ENCODE peak calls at places on chromosomes 16 and 17, in nine cellular contexts. One of them, this sample, is unnamed.

GRCh38 chr17:36977066-36977465 is 28.3 kb downstream of the AATF start:
- DNase-seq in left ventricle myocardium superior: no peak
- DNase-seq in LoVo: no peak
- DNase-seq in activated CD4-positive, CD25-positive, alpha-beta regulatory T cell: no peak
- DNase-seq in C1 segment of cervical spinal cord: no peak
- DNase-seq in testis: no peak
- DNase-seq in fibroblast of pulmonary artery: no peak
- DNase-seq in astrocyte of the spinal cord: no peak
- DNase-seq in EL: no peak
- DNase-seq in this sample: no peak

GRCh38 chr17:69179227-69179952 is 37.7 kb upstream of the ABCA6 start:
- DNase-seq in testis: no peak
- DNase-seq in fibroblast of pulmonary artery: peak; percentile 72
- DNase-seq in activated CD4-positive, CD25-positive, alpha-beta regulatory T cell: no peak
- DNase-seq in LoVo: no peak
- DNase-seq in left ventricle myocardium superior: no peak
- DNase-seq in astrocyte of the spinal cord: peak; percentile 50
- DNase-seq in EL: peak; percentile 62
- DNase-seq in C1 segment of cervical spinal cord: no peak
- DNase-seq in this sample: no peak

GRCh38 chr16:22634913-22635312 is 124.2 kb downstream of the NPIPB5 start:
- DNase-seq in activated CD4-positive, CD25-positive, alpha-beta regulatory T cell: no peak
- DNase-seq in EL: no peak
- DNase-seq in LoVo: no peak
- DNase-seq in left ventricle myocardium superior: no peak
- DNase-seq in astrocyte of the spinal cord: no peak
- DNase-seq in fibroblast of pulmonary artery: no peak
- DNase-seq in testis: no peak
- DNase-seq in C1 segment of cervical spinal cord: no peak
- DNase-seq in this sample: no peak

GRCh38 chr16:88527186-88527936 is 42.8 kb upstream of the ZC3H18 start:
- DNase-seq in testis: peak; percentile 76
- DNase-seq in activated CD4-positive, CD25-positive, alpha-beta regulatory T cell: peak; percentile 41
- DNase-seq in astrocyte of the spinal cord: peak; percentile 34
- DNase-seq in left ventricle myocardium superior: peak; percentile 84
- DNase-seq in fibroblast of pulmonary artery: peak; percentile 50
- DNase-seq in LoVo: no peak
- DNase-seq in EL: peak; percentile 65
- DNase-seq in C1 segment of cervical spinal cord: peak; percentile 8
- DNase-seq in this sample: peak; percentile 36

GRCh38 chr16:15055141-15056053 is 477 bp downstream of the NTAN1 start:
- DNase-seq in LoVo: no peak
- DNase-seq in activated CD4-positive, CD25-positive, alpha-beta regulatory T cell: peak; percentile 73
- DNase-seq in astrocyte of the spinal cord: peak; percentile 29
- DNase-seq in testis: peak; percentile 52
- DNase-seq in fibroblast of pulmonary artery: peak; percentile 39
- DNase-seq in EL: peak; percentile 29
- DNase-seq in C1 segment of cervical spinal cord: no peak
- DNase-seq in left ventricle myocardium superior: no peak
- DNase-seq in this sample: peak; percentile 47

GRCh38 chr17:49209061-49209571 is 1.3 kb downstream of the GNGT2 start:
- DNase-seq in C1 segment of cervical spinal cord: no peak
- DNase-seq in activated CD4-positive, CD25-positive, alpha-beta regulatory T cell: no peak
- DNase-seq in fibroblast of pulmonary artery: no peak
- DNase-seq in LoVo: peak; percentile 32
- DNase-seq in left ventricle myocardium superior: no peak
- DNase-seq in EL: peak; percentile 55
- DNase-seq in astrocyte of the spinal cord: no peak
- DNase-seq in testis: no peak
- DNase-seq in this sample: no peak

GRCh38 chr16:85484337-85485295 is 128.5 kb upstream of the GSE1 start:
- DNase-seq in testis: no peak
- DNase-seq in left ventricle myocardium superior: no peak
- DNase-seq in fibroblast of pulmonary artery: no peak
- DNase-seq in LoVo: no peak
- DNase-seq in activated CD4-positive, CD25-positive, alpha-beta regulatory T cell: no peak
- DNase-seq in C1 segment of cervical spinal cord: no peak
- DNase-seq in astrocyte of the spinal cord: no peak
- DNase-seq in EL: no peak
- DNase-seq in this sample: no peak

GRCh38 chr16:84683691-84684591 is 15.9 kb upstream of the USP10 start:
- DNase-seq in C1 segment of cervical spinal cord: no peak
- DNase-seq in left ventricle myocardium superior: no peak
- DNase-seq in LoVo: no peak
- DNase-seq in EL: no peak
- DNase-seq in fibroblast of pulmonary artery: no peak
- DNase-seq in testis: no peak
- DNase-seq in astrocyte of the spinal cord: no peak
- DNase-seq in activated CD4-positive, CD25-positive, alpha-beta regulatory T cell: no peak
- DNase-seq in this sample: no peak

GRCh38 chr16:1923299-1924034 is 5.3 kb upstream of the HS3ST6 start:
- DNase-seq in left ventricle myocardium superior: no peak
- DNase-seq in fibroblast of pulmonary artery: peak; percentile 20
- DNase-seq in LoVo: peak; percentile 61
- DNase-seq in activated CD4-positive, CD25-positive, alpha-beta regulatory T cell: no peak
- DNase-seq in astrocyte of the spinal cord: no peak
- DNase-seq in testis: no peak
- DNase-seq in C1 segment of cervical spinal cord: no peak
- DNase-seq in EL: peak; percentile 55
- DNase-seq in this sample: no peak

GRCh38 chr17:42414782-42415409 is 8.2 kb downstream of the CAVIN1 start:
- DNase-seq in activated CD4-positive, CD25-positive, alpha-beta regulatory T cell: peak; percentile 17
- DNase-seq in fibroblast of pulmonary artery: no peak
- DNase-seq in LoVo: no peak
- DNase-seq in testis: no peak
- DNase-seq in astrocyte of the spinal cord: no peak
- DNase-seq in EL: no peak
- DNase-seq in left ventricle myocardium superior: peak; percentile 35
- DNase-seq in C1 segment of cervical spinal cord: no peak
- DNase-seq in this sample: no peak

GRCh38 chr16:81703177-81704155 is 75.6 kb upstream of the PLCG2 start:
- DNase-seq in LoVo: no peak
- DNase-seq in EL: peak; percentile 85
- DNase-seq in activated CD4-positive, CD25-positive, alpha-beta regulatory T cell: no peak
- DNase-seq in C1 segment of cervical spinal cord: no peak
- DNase-seq in astrocyte of the spinal cord: peak; percentile 91
- DNase-seq in testis: peak; percentile 51
- DNase-seq in left ventricle myocardium superior: no peak
- DNase-seq in fibroblast of pulmonary artery: peak; percentile 94
- DNase-seq in this sample: no peak

GRCh38 chr17:43365356-43365755 is 33.4 kb upstream of the ARL4D start:
- DNase-seq in activated CD4-positive, CD25-positive, alpha-beta regulatory T cell: no peak
- DNase-seq in LoVo: no peak
- DNase-seq in EL: no peak
- DNase-seq in testis: no peak
- DNase-seq in fibroblast of pulmonary artery: no peak
- DNase-seq in C1 segment of cervical spinal cord: no peak
- DNase-seq in left ventricle myocardium superior: no peak
- DNase-seq in astrocyte of the spinal cord: no peak
- DNase-seq in this sample: no peak

GRCh38 chr16:66309-67182 is 5.9 kb downstream of the RHBDF1 start:
- DNase-seq in EL: no peak
- DNase-seq in activated CD4-positive, CD25-positive, alpha-beta regulatory T cell: no peak
- DNase-seq in left ventricle myocardium superior: peak; percentile 26
- DNase-seq in fibroblast of pulmonary artery: no peak
- DNase-seq in LoVo: no peak
- DNase-seq in C1 segment of cervical spinal cord: no peak
- DNase-seq in astrocyte of the spinal cord: no peak
- DNase-seq in testis: no peak
- DNase-seq in this sample: no peak

GRCh38 chr17:43861960-43862359 is 15.0 kb downstream of the CD300LG start:
- DNase-seq in LoVo: no peak
- DNase-seq in fibroblast of pulmonary artery: no peak
- DNase-seq in activated CD4-positive, CD25-positive, alpha-beta regulatory T cell: no peak
- DNase-seq in testis: peak; percentile 58
- DNase-seq in astrocyte of the spinal cord: no peak
- DNase-seq in left ventricle myocardium superior: no peak
- DNase-seq in EL: no peak
- DNase-seq in C1 segment of cervical spinal cord: no peak
- DNase-seq in this sample: no peak

GRCh38 chr16:55737966-55738365 is 82.2 kb downstream of the SLC6A2 start:
- DNase-seq in activated CD4-positive, CD25-positive, alpha-beta regulatory T cell: no peak
- DNase-seq in testis: no peak
- DNase-seq in C1 segment of cervical spinal cord: no peak
- DNase-seq in left ventricle myocardium superior: no peak
- DNase-seq in LoVo: no peak
- DNase-seq in fibroblast of pulmonary artery: no peak
- DNase-seq in EL: no peak
- DNase-seq in astrocyte of the spinal cord: no peak
- DNase-seq in this sample: no peak

GRCh38 chr17:80924807-80925610 is 66.6 kb upstream of the CHMP6 start:
- DNase-seq in EL: no peak
- DNase-seq in activated CD4-positive, CD25-positive, alpha-beta regulatory T cell: no peak
- DNase-seq in astrocyte of the spinal cord: no peak
- DNase-seq in LoVo: no peak
- DNase-seq in testis: no peak
- DNase-seq in C1 segment of cervical spinal cord: no peak
- DNase-seq in left ventricle myocardium superior: no peak
- DNase-seq in fibroblast of pulmonary artery: no peak
- DNase-seq in this sample: no peak

GRCh38 chr17:34726536-34727384 is 147.4 kb downstream of the TMEM132E start:
- DNase-seq in C1 segment of cervical spinal cord: no peak
- DNase-seq in astrocyte of the spinal cord: no peak
- DNase-seq in EL: no peak
- DNase-seq in LoVo: no peak
- DNase-seq in left ventricle myocardium superior: no peak
- DNase-seq in testis: no peak
- DNase-seq in fibroblast of pulmonary artery: no peak
- DNase-seq in activated CD4-positive, CD25-positive, alpha-beta regulatory T cell: no peak
- DNase-seq in this sample: no peak

GRCh38 chr17:17079336-17079735 is 37.1 kb downstream of the MPRIP start:
- DNase-seq in testis: no peak
- DNase-seq in fibroblast of pulmonary artery: no peak
- DNase-seq in activated CD4-positive, CD25-positive, alpha-beta regulatory T cell: no peak
- DNase-seq in LoVo: no peak
- DNase-seq in C1 segment of cervical spinal cord: no peak
- DNase-seq in left ventricle myocardium superior: no peak
- DNase-seq in EL: no peak
- DNase-seq in astrocyte of the spinal cord: no peak
- DNase-seq in this sample: no peak

GRCh38 chr16:56736476-56736875 is 6.5 kb downstream of the NUP93 start:
- DNase-seq in C1 segment of cervical spinal cord: no peak
- DNase-seq in activated CD4-positive, CD25-positive, alpha-beta regulatory T cell: no peak
- DNase-seq in EL: no peak
- DNase-seq in LoVo: no peak
- DNase-seq in fibroblast of pulmonary artery: no peak
- DNase-seq in testis: no peak
- DNase-seq in astrocyte of the spinal cord: no peak
- DNase-seq in left ventricle myocardium superior: no peak
- DNase-seq in this sample: no peak

GRCh38 chr16:85556456-85557082 is 56.6 kb upstream of the GSE1 start:
- DNase-seq in LoVo: peak; percentile 19
- DNase-seq in fibroblast of pulmonary artery: no peak
- DNase-seq in C1 segment of cervical spinal cord: no peak
- DNase-seq in EL: peak; percentile 58
- DNase-seq in testis: peak; percentile 44
- DNase-seq in astrocyte of the spinal cord: peak; percentile 24
- DNase-seq in left ventricle myocardium superior: peak; percentile 60
- DNase-seq in activated CD4-positive, CD25-positive, alpha-beta regulatory T cell: no peak
- DNase-seq in this sample: no peak